ENCODE peak calls at places on chromosome 14, in four cellular contexts. E is GM06990, S is adrenal gland, Q is adipocyte. D is an unnamed sample.

GRCh38 chr14:22627506-22628263 is 16.5 kb downstream of the OR6J1 start:
- DNase-seq in E (no peak), S (no peak), Q (no peak), D (no peak)

GRCh38 chr14:86057018-86057667 is 527.2 kb downstream of the FLRT2 start:
- DNase-seq in E (no peak), S (no peak), Q (peak), D (peak)

GRCh38 chr14:94461526-94462218 is 9.1 kb upstream of the SERPINA11 start:
- DNase-seq in E (no peak), S (no peak), Q (no peak), D (no peak)

GRCh38 chr14:58919262-58919661 is 269.2 kb upstream of the DAAM1 start:
- DNase-seq in E (no peak), S (no peak), Q (peak), D (peak)

GRCh38 chr14:25371053-25371452 is 321.1 kb upstream of the STXBP6 start:
- DNase-seq in E (no peak), S (no peak), Q (no peak), D (no peak)

GRCh38 chr14:59679872-59680271 is 103.3 kb upstream of the CCDC175 start:
- DNase-seq in E (no peak), S (no peak), Q (peak), D (peak)

GRCh38 chr14:33576014-33576413 is 374.9 kb downstream of the EGLN3 start:
- DNase-seq in E (no peak), S (no peak), Q (no peak), D (no peak)

GRCh38 chr14:105382343-105383082 is 15.8 kb upstream of the TEX22 start:
- DNase-seq in E (peak), S (no peak), Q (no peak), D (no peak)

GRCh38 chr14:37232907-37233481 is 35.3 kb downstream of the MIPOL1 start:
- DNase-seq in E (no peak), S (no peak), Q (peak), D (peak)

GRCh38 chr14:69606258-69606657 is 5.1 kb upstream of the SUSD6 start:
- DNase-seq in E (no peak), S (peak), Q (peak), D (no peak)

GRCh38 chr14:58955294-58955821 is 233.1 kb upstream of the DAAM1 start:
- DNase-seq in E (peak), S (no peak), Q (peak), D (peak)

GRCh38 chr14:90534091-90534837 is 137.4 kb downstream of the CALM1 start:
- DNase-seq in E (no peak), S (no peak), Q (peak), D (peak)

GRCh38 chr14:22871962-22872832 is 657 bp downstream of the LRP10 start:
- DNase-seq in E (peak), S (peak), Q (peak), D (peak)

GRCh38 chr14:53458368-53458814 is 305.3 kb upstream of the DDHD1 start:
- DNase-seq in E (no peak), S (peak), Q (peak), D (peak)

GRCh38 chr14:54200726-54201125 is 196.1 kb upstream of the CDKN3 start:
- DNase-seq in E (no peak), S (no peak), Q (peak), D (peak)

GRCh38 chr14:106737025-106737424 is 1210.6 kb downstream of the TMEM121 start:
- DNase-seq in E (no peak), S (no peak), Q (no peak), D (no peak)

GRCh38 chr14:69473271-69473670 is 11.3 kb upstream of the PLEKHD1 start:
- DNase-seq in E (no peak), S (no peak), Q (no peak), D (no peak)

GRCh38 chr14:71198681-71199080 is 291.4 kb downstream of the PCNX1 start:
- DNase-seq in E (no peak), S (no peak), Q (no peak), D (no peak)

GRCh38 chr14:24145700-24146621 is at the start of gene PSME2:
- DNase-seq in E (no peak), S (no peak), Q (no peak), D (peak)

GRCh38 chr14:102155150-102155549 is 15.5 kb downstream of the WDR20 start:
- DNase-seq in E (no peak), S (no peak), Q (peak), D (peak)

GRCh38 chr14:102675396-102675795 is 82.9 kb downstream of the RCOR1 start:
- DNase-seq in E (no peak), S (no peak), Q (no peak), D (no peak)

GRCh38 chr14:99684356-99684952 is 356 bp downstream of the CYP46A1 start:
- DNase-seq in E (no peak), S (no peak), Q (peak), D (no peak)

GRCh38 chr14:31568671-31569070 is 7.5 kb downstream of the NUBPL start:
- DNase-seq in E (no peak), S (no peak), Q (peak), D (peak)

GRCh38 chr14:31566456-31566855 is 5.3 kb downstream of the NUBPL start:
- DNase-seq in E (no peak), S (no peak), Q (no peak), D (no peak)

GRCh38 chr14:31564194-31564593 is 3.0 kb downstream of the NUBPL start:
- DNase-seq in E (no peak), S (no peak), Q (no peak), D (no peak)

GRCh38 chr14:31567651-31568050 is 6.4 kb downstream of the NUBPL start:
- DNase-seq in E (no peak), S (no peak), Q (no peak), D (no peak)

DNA sequence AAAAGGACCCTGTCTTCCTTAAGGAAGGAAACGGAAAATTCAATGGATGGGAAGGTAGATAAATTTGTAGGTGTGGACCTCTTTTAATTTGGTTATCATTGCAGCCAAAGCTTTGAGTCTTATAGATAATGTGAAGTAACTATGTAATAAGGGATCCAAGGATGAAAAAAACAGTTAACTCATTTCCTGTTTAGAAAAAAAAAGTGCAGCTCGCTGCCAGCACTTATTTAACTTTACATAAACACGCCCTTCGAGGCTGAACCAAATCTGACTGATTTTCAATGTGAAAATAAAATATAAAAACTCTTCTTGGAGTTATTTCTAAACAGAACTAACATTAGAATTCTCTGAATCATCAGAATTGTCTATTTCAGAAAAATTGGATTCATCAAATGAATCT is 6.9 kb downstream of the NUBPL start:
- DNase-seq in E (no peak), S (no peak), Q (no peak), D (peak)
- H3K4me3 ChIP-seq in E (no peak), S (no peak), Q (peak), D (no peak)

GRCh38 chr14:61609143-61609851 is 86.0 kb upstream of the HIF1A start:
- DNase-seq in E (no peak), S (peak), Q (peak), D (peak)

GRCh38 chr14:61610900-61611299 is 84.4 kb upstream of the HIF1A start:
- DNase-seq in E (no peak), S (no peak), Q (no peak), D (no peak)

GRCh38 chr14:61608245-61609142 is 86.8 kb upstream of the HIF1A start:
- DNase-seq in E (no peak), S (no peak), Q (no peak), D (peak)

GRCh38 chr14:61611880-61612630 is 83.3 kb upstream of the HIF1A start:
- DNase-seq in E (no peak), S (no peak), Q (peak), D (no peak)

GRCh38 chr14:61609885-61610284 is 85.4 kb upstream of the HIF1A start:
- DNase-seq in E (no peak), S (no peak), Q (peak), D (peak)
- H3K4me3 ChIP-seq in E (no peak), S (no peak), Q (peak), D (no peak)

GRCh38 chr14:74940956-74941565 is 14.3 kb downstream of the PGF start:
- DNase-seq in E (no peak), S (no peak), Q (no peak), D (no peak)
- H3K4me3 ChIP-seq in E (peak), S (no peak), Q (no peak), D (no peak)

DNA sequence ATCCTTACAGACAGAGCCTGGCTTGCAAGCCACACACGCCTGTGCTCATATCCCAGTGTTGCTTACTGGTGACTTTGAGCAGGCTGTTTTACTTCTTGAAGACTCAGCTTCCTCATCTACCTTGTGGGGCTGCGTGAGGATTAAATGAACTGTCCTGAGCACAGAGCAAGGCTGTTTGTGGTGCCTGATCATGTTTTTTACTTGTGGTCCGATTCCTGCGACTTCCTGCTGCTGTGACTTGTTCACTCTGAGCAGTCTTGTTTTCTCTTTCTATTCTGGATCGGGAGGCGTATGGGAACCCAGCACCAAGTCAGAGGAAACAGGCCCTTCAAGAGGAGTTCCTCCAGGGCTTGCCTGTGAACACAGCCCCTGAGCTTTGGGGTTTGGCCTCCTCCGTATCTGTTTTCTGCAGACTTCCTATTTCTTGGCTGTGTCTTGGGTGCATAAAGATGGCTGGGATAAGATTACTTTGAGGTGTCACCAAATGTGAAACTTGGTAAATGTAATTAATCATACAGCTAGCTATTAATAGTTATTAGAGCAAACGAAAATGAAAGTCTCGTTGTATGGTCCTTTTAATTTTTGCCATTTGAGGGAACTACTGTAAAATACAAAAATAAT is 251.7 kb downstream of the FOXN3 start:
- DNase-seq in E (peak), S (no peak), Q (no peak), D (no peak)
- H3K4me3 ChIP-seq in E (peak), S (no peak), Q (peak), D (no peak)

GRCh38 chr14:104107101-104107581 is 21.6 kb downstream of the ASPG start:
- DNase-seq in E (no peak), S (no peak), Q (no peak), D (no peak)

GRCh38 chr14:104105822-104106470 is 20.4 kb downstream of the ASPG start:
- DNase-seq in E (no peak), S (no peak), Q (no peak), D (no peak)

GRCh38 chr14:104104006-104104901 is 18.8 kb downstream of the ASPG start:
- DNase-seq in E (no peak), S (peak), Q (no peak), D (no peak)

GRCh38 chr14:104106471-104106991 is 21.0 kb downstream of the ASPG start:
- DNase-seq in E (no peak), S (no peak), Q (no peak), D (no peak)

DNA sequence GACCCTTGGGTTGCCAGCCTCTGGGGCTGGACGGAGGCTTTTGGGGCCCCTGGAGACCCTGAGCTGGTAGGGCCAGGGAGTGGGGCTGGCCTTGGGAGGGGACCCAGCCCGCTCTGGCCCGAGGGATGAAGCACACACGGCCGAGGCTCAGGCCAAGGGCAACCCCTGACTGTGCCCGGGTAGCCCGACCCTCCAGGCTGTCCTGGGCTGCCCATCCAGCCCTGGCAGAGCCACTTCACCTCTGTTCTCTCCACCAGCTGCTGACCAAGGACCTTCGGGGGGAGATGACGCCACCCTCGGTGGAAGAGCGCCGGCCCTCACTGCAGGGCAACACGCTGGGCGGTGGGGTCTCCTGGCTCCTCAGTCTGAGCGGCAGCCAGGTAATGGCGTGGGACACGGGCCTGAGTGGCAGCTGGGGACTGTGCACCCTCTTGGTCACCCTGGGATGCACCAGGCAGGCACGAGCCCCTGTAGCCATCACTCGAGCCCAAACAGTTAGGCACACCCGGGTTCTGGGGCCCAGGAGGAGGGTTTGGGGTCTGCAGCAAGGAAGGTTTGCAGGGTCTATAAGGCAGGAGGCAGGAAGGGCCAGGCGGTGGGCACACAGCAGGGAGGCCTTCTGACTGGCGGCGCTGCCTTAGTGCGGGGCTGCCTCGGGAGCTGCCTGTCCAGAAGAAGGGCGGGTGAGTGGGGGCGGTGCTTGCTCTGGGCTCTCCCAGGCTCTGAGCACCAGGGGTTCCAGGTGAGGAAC is 19.7 kb downstream of the ASPG start:
- DNase-seq in E (no peak), S (no peak), Q (no peak), D (no peak)
- H3K4me3 ChIP-seq in E (no peak), S (no peak), Q (no peak), D (no peak)

GRCh38 chr14:101072531-101072930 is 169.0 kb upstream of the RTL1 start:
- DNase-seq in E (no peak), S (no peak), Q (peak), D (peak)

GRCh38 chr14:101072070-101072469 is 168.5 kb upstream of the RTL1 start:
- DNase-seq in E (no peak), S (peak), Q (no peak), D (no peak)

GRCh38 chr14:101069666-101070362 is 166.3 kb upstream of the RTL1 start:
- DNase-seq in E (no peak), S (peak), Q (no peak), D (no peak)

GRCh38 chr14:101071493-101071891 is 168.0 kb upstream of the RTL1 start:
- DNase-seq in E (no peak), S (no peak), Q (no peak), D (no peak)

DNA sequence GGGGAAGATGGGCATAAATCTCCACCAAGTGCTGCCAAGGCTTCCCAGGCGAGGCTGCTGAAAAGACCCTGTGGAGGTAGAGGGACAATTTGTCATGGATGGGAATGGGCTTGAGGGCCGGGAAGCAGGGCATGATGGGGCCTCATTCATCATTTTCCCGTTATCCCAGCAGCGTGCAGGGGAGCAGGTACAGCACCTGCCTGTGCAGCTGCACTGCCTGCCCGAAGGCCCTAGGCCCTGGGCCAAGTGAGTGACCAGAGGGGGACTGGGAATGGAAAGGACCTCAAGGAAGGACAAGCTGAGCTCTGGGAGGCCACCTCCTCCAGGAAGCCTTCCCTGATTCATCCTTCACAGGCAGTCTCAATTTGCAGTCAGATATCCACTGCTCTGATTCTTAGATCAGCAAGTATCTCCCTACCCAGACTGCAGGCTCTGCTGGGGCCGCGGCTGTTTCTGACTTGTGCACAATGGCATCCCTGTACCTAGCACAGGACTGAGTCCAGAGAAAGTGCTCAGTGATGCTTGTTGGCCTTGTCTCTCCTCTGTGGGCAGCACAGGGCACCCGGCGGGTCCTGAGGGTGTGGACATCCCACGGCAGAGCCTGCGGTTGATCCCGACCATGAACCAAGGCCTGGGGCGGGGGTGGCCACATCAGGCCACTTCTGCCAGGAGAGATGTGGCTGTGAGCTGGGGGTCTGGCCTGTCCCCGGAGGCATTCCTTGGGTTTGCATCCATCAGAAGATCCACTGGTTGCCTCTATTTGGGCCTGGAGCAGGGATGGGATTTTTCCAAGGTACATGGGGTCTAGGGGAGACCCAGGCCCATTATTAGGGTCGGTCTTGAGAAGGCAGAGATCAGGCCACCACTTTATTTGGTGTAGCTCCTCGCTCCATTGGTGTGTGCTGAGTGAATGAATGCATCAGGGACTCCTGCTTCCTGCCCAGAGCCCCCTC is 167.3 kb upstream of the RTL1 start:
- DNase-seq in E (no peak), S (peak), Q (no peak), D (no peak)
- H3K4me3 ChIP-seq in E (no peak), S (no peak), Q (no peak), D (no peak)